ENCODE peak calls at places on chromosomes 3 and 15, in five cellular contexts. One of them, this sample, is unnamed.

GRCh38 chr3:48122504-48122903 is 65.7 kb downstream of the CDC25A start:
- DNase-seq in A549: no peak
- DNase-seq in GM12878: no peak
- DNase-seq in HepG2: no peak
- DNase-seq in K562: no peak
- DNase-seq in this sample: peak; percentile 14

GRCh38 chr3:56970401-56971002 is 90.0 kb upstream of the SPATA12 start:
- DNase-seq in A549: no peak
- DNase-seq in HepG2: no peak
- DNase-seq in GM12878: no peak
- DNase-seq in K562: no peak
- DNase-seq in this sample: no peak

GRCh38 chr3:102078864-102079808 is 229.8 kb downstream of the NFKBIZ start:
- DNase-seq in K562: no peak
- DNase-seq in A549: no peak
- DNase-seq in GM12878: no peak
- DNase-seq in HepG2: no peak
- DNase-seq in this sample: peak; percentile 47

GRCh38 chr3:13236774-13237173 is 163.5 kb upstream of the IQSEC1 start:
- DNase-seq in HepG2: no peak
- DNase-seq in K562: no peak
- DNase-seq in GM12878: no peak
- DNase-seq in A549: no peak
- DNase-seq in this sample: no peak

GRCh38 chr3:126132751-126133511 is 47.5 kb downstream of the ALDH1L1 start:
- DNase-seq in A549: peak; percentile 9
- DNase-seq in HepG2: no peak
- DNase-seq in GM12878: no peak
- DNase-seq in K562: peak; percentile 12
- DNase-seq in this sample: peak; percentile 82

GRCh38 chr3:193885832-193886231 is 250.1 kb upstream of the HES1 start:
- DNase-seq in HepG2: peak; percentile 7
- DNase-seq in GM12878: no peak
- DNase-seq in K562: no peak
- DNase-seq in A549: peak; percentile 21
- DNase-seq in this sample: no peak

GRCh38 chr3:49869525-49870126 is at the start of gene CAMKV:
- DNase-seq in HepG2: no peak
- DNase-seq in K562: peak; percentile 74
- DNase-seq in GM12878: no peak
- DNase-seq in A549: no peak
- DNase-seq in this sample: peak; percentile 80

GRCh38 chr15:52783929-52784798 is 6.0 kb downstream of the ONECUT1 start:
- DNase-seq in A549: peak; percentile 40
- DNase-seq in HepG2: no peak
- DNase-seq in K562: peak; percentile 60
- DNase-seq in GM12878: no peak
- DNase-seq in this sample: peak; percentile 87

GRCh38 chr3:84110787-84111186 is 848.0 kb upstream of the CADM2 start:
- DNase-seq in GM12878: no peak
- DNase-seq in A549: no peak
- DNase-seq in HepG2: no peak
- DNase-seq in K562: no peak
- DNase-seq in this sample: no peak

GRCh38 chr3:84108442-84108971 is 850.3 kb upstream of the CADM2 start:
- DNase-seq in HepG2: peak; percentile 30
- DNase-seq in A549: peak; percentile 57
- DNase-seq in K562: no peak
- DNase-seq in GM12878: no peak
- DNase-seq in this sample: no peak

GRCh38 chr3:84109911-84110310 is 848.9 kb upstream of the CADM2 start:
- DNase-seq in K562: no peak
- DNase-seq in HepG2: no peak
- DNase-seq in A549: no peak
- DNase-seq in GM12878: no peak
- DNase-seq in this sample: no peak
- TF ChIP-seq JUNB in K562: no peak
- TF ChIP-seq JUNB in HepG2: no peak
- TF ChIP-seq JUNB in A549: no peak
- TF ChIP-seq JUNB in GM12878: no peak
- TF ChIP-seq JUNB in this sample: no peak

DNA sequence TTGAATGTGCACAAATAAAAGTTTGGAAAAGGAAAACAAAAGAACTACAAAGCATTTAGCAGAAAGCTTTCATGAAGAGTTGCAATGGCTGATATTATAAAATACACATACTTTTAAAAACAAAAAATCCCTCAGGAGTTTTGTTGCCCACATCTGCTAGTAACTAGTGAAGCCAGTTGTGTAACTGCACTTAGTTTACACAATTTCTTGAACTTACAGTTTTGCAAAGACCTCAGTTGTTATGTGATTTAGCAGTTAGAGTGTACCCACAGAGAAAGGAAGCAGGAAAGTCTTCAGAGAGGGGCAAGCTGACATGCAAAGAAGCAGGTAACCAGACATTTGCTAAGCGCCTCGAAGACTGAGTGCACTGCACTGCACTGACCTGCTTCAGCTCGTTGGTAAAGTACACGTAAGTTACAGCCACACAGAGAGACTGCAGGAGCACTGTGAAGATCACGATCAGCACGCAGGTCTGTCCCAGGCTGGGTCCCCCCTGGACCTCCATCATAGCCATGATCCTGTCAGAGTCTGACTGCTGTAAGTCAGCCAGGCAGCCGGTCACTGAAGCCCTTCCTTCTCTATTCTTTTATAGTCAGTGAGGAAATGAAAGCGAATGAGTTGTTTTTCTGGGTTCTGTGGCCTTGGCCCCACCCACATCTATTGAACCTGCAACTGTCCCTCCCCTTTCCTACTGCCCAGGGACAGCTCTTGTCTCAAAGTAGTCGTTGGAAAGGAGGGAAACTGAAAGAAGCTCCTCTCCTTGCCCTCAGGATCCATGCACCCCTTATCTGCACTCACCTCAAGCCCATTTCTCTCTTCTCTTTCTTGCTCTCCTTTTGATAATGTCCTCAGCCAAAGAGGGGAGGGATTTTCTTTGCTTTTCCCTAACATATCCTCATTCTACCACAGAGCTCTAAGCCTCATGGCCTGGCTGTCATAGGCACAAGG is at the start of gene TNFSF10:
- DNase-seq in GM12878: peak; percentile 76
- DNase-seq in K562: no peak
- DNase-seq in HepG2: peak; percentile 37
- DNase-seq in A549: no peak
- DNase-seq in this sample: peak; percentile 58
- TF ChIP-seq JUNB in GM12878: no peak
- TF ChIP-seq JUNB in K562: no peak
- TF ChIP-seq JUNB in HepG2: no peak
- TF ChIP-seq JUNB in A549: no peak
- TF ChIP-seq JUNB in this sample: no peak

GRCh38 chr3:140508545-140508944 is 169.3 kb upstream of the TRIM42 start:
- DNase-seq in K562: no peak
- DNase-seq in HepG2: no peak
- DNase-seq in A549: no peak
- DNase-seq in GM12878: no peak
- DNase-seq in this sample: no peak
- TF ChIP-seq JUNB in K562: no peak
- TF ChIP-seq JUNB in HepG2: no peak
- TF ChIP-seq JUNB in A549: no peak
- TF ChIP-seq JUNB in GM12878: no peak
- TF ChIP-seq JUNB in this sample: no peak

GRCh38 chr3:73576995-73577394 is 47.7 kb downstream of the PDZRN3 start:
- DNase-seq in A549: no peak
- DNase-seq in K562: no peak
- DNase-seq in GM12878: no peak
- DNase-seq in HepG2: no peak
- DNase-seq in this sample: no peak
- TF ChIP-seq JUNB in A549: no peak
- TF ChIP-seq JUNB in K562: no peak
- TF ChIP-seq JUNB in GM12878: no peak
- TF ChIP-seq JUNB in HepG2: no peak
- TF ChIP-seq JUNB in this sample: no peak

GRCh38 chr3:55636300-55637195 is 149.4 kb upstream of the WNT5A start:
- DNase-seq in K562: no peak
- DNase-seq in GM12878: no peak
- DNase-seq in HepG2: no peak
- DNase-seq in A549: no peak
- DNase-seq in this sample: no peak
- TF ChIP-seq JUNB in K562: no peak
- TF ChIP-seq JUNB in GM12878: no peak
- TF ChIP-seq JUNB in HepG2: no peak
- TF ChIP-seq JUNB in A549: no peak
- TF ChIP-seq JUNB in this sample: no peak

This sample was measured in GM23338.